ENCODE peak calls at places on chromosomes 12 and 14, in ten cellular contexts. P is NCI-H345; E is naive thymus-derived CD8-positive, alpha-beta T cell; U is amniotic stem cell; F is T-cell; H is hippocampal formation; M is heart left ventricle; W is stimulated activated CD4-positive, alpha-beta T cell treated with anti-CD3 and anti-CD28 coated beads, Interleukin-12 subunit alpha, Interleukin-12 subunit beta, amount 100 ng/mL, for 4 hours; V is suprapubic skin; X is GM12891. D is an unnamed sample.

GRCh38 chr14:69376439-69376838 is 21.7 kb downstream of the ERH start:
- DNase-seq in V (no peak), M (no peak), W (no peak), F (no peak), P (no peak), U (no peak), X (no peak), E (no peak), H (no peak), D (no peak)

GRCh38 chr14:29955087-29955486 is 27.4 kb upstream of the PRKD1 start:
- DNase-seq in E (no peak), X (no peak), W (no peak), H (no peak), M (no peak), V (no peak), U (no peak), P (no peak), F (no peak), D (no peak)

GRCh38 chr14:31990183-31990862 is 86.8 kb upstream of the ARHGAP5 start:
- DNase-seq in M (no peak), V (no peak), E (no peak), H (no peak), W (no peak), P (no peak), X (no peak), U (no peak), F (no peak), D (no peak)

GRCh38 chr14:102141797-102142196 is 2.1 kb downstream of the WDR20 start:
- DNase-seq in W (no peak), E (no peak), H (no peak), M (no peak), F (no peak), X (no peak), U (no peak), P (no peak), V (no peak), D (no peak)

GRCh38 chr12:55937956-55938355 is 7.0 kb downstream of the DGKA start:
- DNase-seq in M (no peak), W (no peak), X (no peak), E (no peak), V (no peak), P (no peak), H (no peak), F (no peak), U (no peak), D (no peak)

GRCh38 chr12:11798856-11799530 is 149.5 kb downstream of the ETV6 start:
- DNase-seq in W (no peak), P (no peak), X (no peak), V (no peak), F (no peak), M (no peak), E (no peak), U (no peak), H (no peak), D (no peak)

GRCh38 chr14:103714063-103714724 is 1.1 kb downstream of the XRCC3 start:
- DNase-seq in V (no peak), U (no peak), M (no peak), H (no peak), E (no peak), F (no peak), P (no peak), X (no peak), W (no peak), D (no peak)

GRCh38 chr14:50542941-50543418 is 10.6 kb upstream of the MAP4K5 start:
- DNase-seq in H (no peak), P (peak), F (peak), V (no peak), X (no peak), U (peak), W (no peak), M (no peak), E (peak), D (peak)

GRCh38 chr12:122137681-122138080 is 36.3 kb downstream of the IL31 start:
- DNase-seq in X (no peak), W (no peak), P (peak), E (no peak), V (no peak), U (no peak), M (no peak), F (no peak), H (no peak), D (no peak)

GRCh38 chr12:118337194-118337838 is 35.4 kb downstream of the TAOK3 start:
- DNase-seq in W (no peak), V (no peak), U (peak), X (no peak), E (no peak), F (no peak), P (no peak), H (no peak), M (no peak), D (no peak)

GRCh38 chr14:96511146-96511545 is 9.0 kb downstream of the PAPOLA start:
- DNase-seq in H (no peak), V (no peak), F (no peak), E (no peak), P (no peak), W (no peak), X (no peak), M (no peak), U (no peak), D (no peak)

GRCh38 chr14:32185097-32185496 is 16.7 kb upstream of the RNU6-7 start:
- DNase-seq in M (no peak), H (no peak), P (no peak), F (no peak), X (no peak), U (no peak), W (no peak), E (no peak), V (no peak), D (no peak)

GRCh38 chr12:59055204-59055839 is 135.0 kb upstream of the LRIG3 start:
- DNase-seq in P (no peak), M (no peak), F (no peak), X (no peak), E (no peak), W (no peak), H (no peak), V (no peak), U (peak), D (no peak)

GRCh38 chr14:22383515-22384166 is 205.4 kb downstream of the DAD1 start:
- DNase-seq in W (no peak), U (no peak), P (no peak), V (no peak), E (no peak), F (peak), H (no peak), X (no peak), M (no peak), D (no peak)

D was measured in NCI-H1930.